ENCODE peak calls at places on chromosomes 12 and 14, in seven cellular contexts. One of them, this sample, is unnamed.

GRCh38 chr12:76237086-76237701 is 111.0 kb downstream of the BBS10 start:
- DNase-seq in astrocyte: no peak
- DNase-seq in right lobe of liver: no peak
- DNase-seq in lower leg skin: no peak
- DNase-seq in fibroblast of mammary gland: no peak
- DNase-seq in left ventricle myocardium inferior: no peak
- DNase-seq in astrocyte of the spinal cord: no peak
- DNase-seq in this sample: no peak

GRCh38 chr12:132263061-132263360 is 66.4 kb downstream of the GALNT9 start:
- DNase-seq in astrocyte: no peak
- DNase-seq in right lobe of liver: no peak
- DNase-seq in lower leg skin: no peak
- DNase-seq in fibroblast of mammary gland: no peak
- DNase-seq in left ventricle myocardium inferior: no peak
- DNase-seq in astrocyte of the spinal cord: no peak
- DNase-seq in this sample: no peak

GRCh38 chr12:57229041-57229633 is 374 bp upstream of the SHMT2 start:
- DNase-seq in astrocyte: no peak
- DNase-seq in right lobe of liver: no peak
- DNase-seq in lower leg skin: no peak
- DNase-seq in fibroblast of mammary gland: no peak
- DNase-seq in left ventricle myocardium inferior: no peak
- DNase-seq in astrocyte of the spinal cord: peak; percentile 13
- DNase-seq in this sample: no peak

GRCh38 chr14:71713061-71713850 is 219.0 kb upstream of the RGS6 start:
- DNase-seq in astrocyte: no peak
- DNase-seq in right lobe of liver: no peak
- DNase-seq in lower leg skin: no peak
- DNase-seq in fibroblast of mammary gland: peak; percentile 60
- DNase-seq in left ventricle myocardium inferior: no peak
- DNase-seq in astrocyte of the spinal cord: peak; percentile 49
- DNase-seq in this sample: no peak

GRCh38 chr14:102605026-102605425 is 12.6 kb downstream of the RCOR1 start:
- DNase-seq in astrocyte: no peak
- DNase-seq in right lobe of liver: no peak
- DNase-seq in lower leg skin: peak; percentile 46
- DNase-seq in fibroblast of mammary gland: no peak
- DNase-seq in left ventricle myocardium inferior: no peak
- DNase-seq in astrocyte of the spinal cord: no peak
- DNase-seq in this sample: peak; percentile 49

GRCh38 chr12:19761465-19761864 is 322.2 kb downstream of the AEBP2 start:
- DNase-seq in astrocyte: no peak
- DNase-seq in right lobe of liver: no peak
- DNase-seq in lower leg skin: no peak
- DNase-seq in fibroblast of mammary gland: no peak
- DNase-seq in left ventricle myocardium inferior: no peak
- DNase-seq in astrocyte of the spinal cord: no peak
- DNase-seq in this sample: no peak

GRCh38 chr14:100317897-100318808 is 5.0 kb upstream of the SLC25A47 start:
- DNase-seq in astrocyte: peak; percentile 14
- DNase-seq in right lobe of liver: peak; percentile 73
- DNase-seq in lower leg skin: no peak
- DNase-seq in fibroblast of mammary gland: peak; percentile 49
- DNase-seq in left ventricle myocardium inferior: peak; percentile 81
- DNase-seq in astrocyte of the spinal cord: peak; percentile 46
- DNase-seq in this sample: peak; percentile 66

GRCh38 chr12:107598906-107599305 is 86.7 kb upstream of the PWP1 start:
- DNase-seq in astrocyte: no peak
- DNase-seq in right lobe of liver: no peak
- DNase-seq in lower leg skin: no peak
- DNase-seq in fibroblast of mammary gland: no peak
- DNase-seq in left ventricle myocardium inferior: no peak
- DNase-seq in astrocyte of the spinal cord: no peak
- DNase-seq in this sample: no peak

DNA sequence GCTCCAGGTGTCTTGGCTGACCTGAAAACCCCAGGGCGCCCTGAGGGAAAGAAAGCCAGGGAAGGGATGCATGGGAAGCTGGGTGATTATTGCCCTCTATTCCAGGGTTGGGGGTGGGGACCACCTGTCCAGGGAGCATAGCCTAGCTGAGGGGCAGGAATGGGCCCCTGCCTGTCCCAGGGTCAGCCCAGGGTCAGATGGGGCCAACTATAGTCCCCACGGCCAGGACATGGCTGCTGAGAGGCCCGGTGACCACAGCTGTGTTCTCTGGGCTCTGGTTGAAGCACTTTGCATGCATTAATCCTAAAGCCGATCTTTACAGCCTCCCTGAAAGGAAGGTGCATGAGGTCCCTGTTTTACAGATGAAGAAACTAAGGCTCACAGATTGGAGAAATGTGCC is 30.1 kb upstream of the ZFP36L1 start:
- DNase-seq in astrocyte: no peak
- DNase-seq in right lobe of liver: no peak
- DNase-seq in lower leg skin: no peak
- DNase-seq in fibroblast of mammary gland: no peak
- DNase-seq in left ventricle myocardium inferior: no peak
- DNase-seq in astrocyte of the spinal cord: no peak
- DNase-seq in this sample: no peak
- TF ChIP-seq CTCF in astrocyte: no peak
- TF ChIP-seq CTCF in right lobe of liver: no peak
- TF ChIP-seq CTCF in lower leg skin: no peak
- TF ChIP-seq CTCF in fibroblast of mammary gland: no peak
- TF ChIP-seq CTCF in left ventricle myocardium inferior: no peak
- TF ChIP-seq CTCF in astrocyte of the spinal cord: no peak
- TF ChIP-seq CTCF in this sample: no peak

GRCh38 chr12:51323966-51324895 is at the start of gene BIN2:
- DNase-seq in astrocyte: no peak
- DNase-seq in right lobe of liver: peak; percentile 70
- DNase-seq in lower leg skin: no peak
- DNase-seq in fibroblast of mammary gland: no peak
- DNase-seq in left ventricle myocardium inferior: peak; percentile 56
- DNase-seq in astrocyte of the spinal cord: no peak
- DNase-seq in this sample: no peak
- H3K4me3 ChIP-seq in astrocyte: no peak within 1 kb of the TSS
- H3K4me3 ChIP-seq in right lobe of liver: peak within 1 kb of the TSS; percentile 39
- H3K4me3 ChIP-seq in lower leg skin: no peak within 1 kb of the TSS
- H3K4me3 ChIP-seq in fibroblast of mammary gland: no peak within 1 kb of the TSS
- H3K4me3 ChIP-seq in left ventricle myocardium inferior: peak within 1 kb of the TSS; percentile 35
- H3K4me3 ChIP-seq in astrocyte of the spinal cord: no peak within 1 kb of the TSS
- H3K4me3 ChIP-seq in this sample: no peak within 1 kb of the TSS

GRCh38 chr12:121579190-121579791 is 1.5 kb downstream of the KDM2B start:
- DNase-seq in astrocyte: no peak
- DNase-seq in right lobe of liver: peak; percentile 59
- DNase-seq in lower leg skin: no peak
- DNase-seq in fibroblast of mammary gland: no peak
- DNase-seq in left ventricle myocardium inferior: peak; percentile 29
- DNase-seq in astrocyte of the spinal cord: no peak
- DNase-seq in this sample: peak; percentile 11

GRCh38 chr12:121582583-121583333 is 1.9 kb upstream of the KDM2B start:
- DNase-seq in astrocyte: peak; percentile 61
- DNase-seq in right lobe of liver: no peak
- DNase-seq in lower leg skin: no peak
- DNase-seq in fibroblast of mammary gland: no peak
- DNase-seq in left ventricle myocardium inferior: no peak
- DNase-seq in astrocyte of the spinal cord: no peak
- DNase-seq in this sample: peak; percentile 45

GRCh38 chr12:121579981-121580868 is 598 bp downstream of the KDM2B start:
- DNase-seq in astrocyte: no peak
- DNase-seq in right lobe of liver: peak; percentile 77
- DNase-seq in lower leg skin: peak; percentile 53
- DNase-seq in fibroblast of mammary gland: peak; percentile 55
- DNase-seq in left ventricle myocardium inferior: peak; percentile 74
- DNase-seq in astrocyte of the spinal cord: peak; percentile 62
- DNase-seq in this sample: peak; percentile 62

GRCh38 chr12:121581681-121582439 is 1.0 kb upstream of the KDM2B start:
- DNase-seq in astrocyte: no peak
- DNase-seq in right lobe of liver: no peak
- DNase-seq in lower leg skin: no peak
- DNase-seq in fibroblast of mammary gland: peak; percentile 71
- DNase-seq in left ventricle myocardium inferior: peak; percentile 23
- DNase-seq in astrocyte of the spinal cord: peak; percentile 36
- DNase-seq in this sample: peak; percentile 44

GRCh38 chr12:121580959-121581680 is at the start of gene KDM2B:
- DNase-seq in astrocyte: peak; percentile 50
- DNase-seq in right lobe of liver: no peak
- DNase-seq in lower leg skin: peak; percentile 37
- DNase-seq in fibroblast of mammary gland: peak; percentile 61
- DNase-seq in left ventricle myocardium inferior: peak; percentile 21
- DNase-seq in astrocyte of the spinal cord: peak; percentile 60
- DNase-seq in this sample: peak; percentile 72
- TF ChIP-seq CTCF in astrocyte: no peak
- TF ChIP-seq CTCF in right lobe of liver: no peak
- TF ChIP-seq CTCF in lower leg skin: no peak
- TF ChIP-seq CTCF in fibroblast of mammary gland: no peak
- TF ChIP-seq CTCF in left ventricle myocardium inferior: no peak
- TF ChIP-seq CTCF in astrocyte of the spinal cord: no peak
- TF ChIP-seq CTCF in this sample: no peak

GRCh38 chr12:109714141-109714912 is 702 bp downstream of the FAM222A start:
- DNase-seq in astrocyte: peak; percentile 12
- DNase-seq in right lobe of liver: peak; percentile 77
- DNase-seq in lower leg skin: no peak
- DNase-seq in fibroblast of mammary gland: no peak
- DNase-seq in left ventricle myocardium inferior: peak; percentile 73
- DNase-seq in astrocyte of the spinal cord: peak; percentile 31
- DNase-seq in this sample: peak; percentile 42
- H3K4me3 ChIP-seq in astrocyte: peak overlapping the region; percentile 51
- H3K4me3 ChIP-seq in right lobe of liver: peak overlapping the region; percentile 58
- H3K4me3 ChIP-seq in lower leg skin: peak overlapping the region; percentile 39
- H3K4me3 ChIP-seq in fibroblast of mammary gland: peak overlapping the region; percentile 39
- H3K4me3 ChIP-seq in left ventricle myocardium inferior: peak overlapping the region; percentile 84
- H3K4me3 ChIP-seq in astrocyte of the spinal cord: peak overlapping the region; percentile 41
- H3K4me3 ChIP-seq in this sample: peak overlapping the region; percentile 54

DNA sequence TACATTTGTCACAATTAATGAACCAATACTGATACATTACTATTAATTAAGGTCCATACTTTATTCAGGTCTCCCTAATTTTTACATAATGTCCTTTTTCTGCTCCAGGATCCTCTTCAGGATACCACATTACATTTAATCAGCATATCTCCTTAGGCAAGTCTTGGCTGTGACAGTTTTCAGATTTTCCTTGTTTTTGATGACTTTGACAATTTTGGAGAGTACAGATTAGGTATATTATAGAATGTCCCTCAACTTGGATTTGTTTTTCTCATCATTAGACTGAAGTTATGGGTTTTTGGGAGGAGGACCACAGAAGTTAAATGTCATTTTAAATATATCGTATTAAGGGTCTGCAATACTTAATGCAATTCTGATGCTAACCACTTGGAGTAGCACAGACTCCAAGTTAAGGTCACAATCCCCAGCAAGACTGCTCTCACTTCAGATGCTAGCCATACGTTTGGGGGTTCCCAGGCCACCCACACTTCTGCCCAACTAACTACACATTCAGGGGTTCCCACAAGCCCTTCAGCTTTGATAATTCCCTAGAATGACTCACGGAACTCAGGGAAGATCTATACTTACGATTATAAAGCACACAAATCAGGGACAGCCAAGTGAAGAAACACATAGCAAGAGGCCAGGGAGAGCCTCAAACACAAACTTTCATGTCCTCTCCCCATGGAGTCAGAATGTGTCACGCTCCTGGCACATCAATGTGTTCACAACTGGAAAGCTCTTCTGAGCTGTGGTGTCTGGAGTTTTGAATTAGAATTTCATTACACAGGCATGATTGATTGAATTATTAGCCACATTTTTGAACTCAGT is 17.0 kb upstream of the NUBPL start:
- DNase-seq in astrocyte: no peak
- DNase-seq in right lobe of liver: no peak
- DNase-seq in lower leg skin: no peak
- DNase-seq in fibroblast of mammary gland: peak; percentile 26
- DNase-seq in left ventricle myocardium inferior: no peak
- DNase-seq in astrocyte of the spinal cord: peak; percentile 9
- DNase-seq in this sample: peak; percentile 32
- TF ChIP-seq CTCF in astrocyte: peak; percentile 25
- TF ChIP-seq CTCF in right lobe of liver: peak; percentile 8
- TF ChIP-seq CTCF in lower leg skin: no peak
- TF ChIP-seq CTCF in fibroblast of mammary gland: peak; percentile 37
- TF ChIP-seq CTCF in left ventricle myocardium inferior: peak; percentile 44
- TF ChIP-seq CTCF in astrocyte of the spinal cord: peak; percentile 39
- TF ChIP-seq CTCF in this sample: peak; percentile 47

GRCh38 chr14:76963366-76963765 is 65.1 kb downstream of the IRF2BPL start:
- DNase-seq in astrocyte: no peak
- DNase-seq in right lobe of liver: no peak
- DNase-seq in lower leg skin: no peak
- DNase-seq in fibroblast of mammary gland: no peak
- DNase-seq in left ventricle myocardium inferior: no peak
- DNase-seq in astrocyte of the spinal cord: no peak
- DNase-seq in this sample: no peak

GRCh38 chr14:76965232-76965631 is 63.3 kb downstream of the IRF2BPL start:
- DNase-seq in astrocyte: no peak
- DNase-seq in right lobe of liver: no peak
- DNase-seq in lower leg skin: no peak
- DNase-seq in fibroblast of mammary gland: no peak
- DNase-seq in left ventricle myocardium inferior: no peak
- DNase-seq in astrocyte of the spinal cord: no peak
- DNase-seq in this sample: no peak

GRCh38 chr14:76964695-76965094 is 63.8 kb downstream of the IRF2BPL start:
- DNase-seq in astrocyte: no peak
- DNase-seq in right lobe of liver: no peak
- DNase-seq in lower leg skin: no peak
- DNase-seq in fibroblast of mammary gland: no peak
- DNase-seq in left ventricle myocardium inferior: no peak
- DNase-seq in astrocyte of the spinal cord: no peak
- DNase-seq in this sample: no peak

GRCh38 chr14:76961631-76962302 is 66.7 kb downstream of the IRF2BPL start:
- DNase-seq in astrocyte: peak; percentile 98
- DNase-seq in right lobe of liver: peak; percentile 92
- DNase-seq in lower leg skin: peak; percentile 83
- DNase-seq in fibroblast of mammary gland: peak; percentile 94
- DNase-seq in left ventricle myocardium inferior: peak; percentile 85
- DNase-seq in astrocyte of the spinal cord: peak; percentile 100
- DNase-seq in this sample: peak; percentile 94

DNA sequence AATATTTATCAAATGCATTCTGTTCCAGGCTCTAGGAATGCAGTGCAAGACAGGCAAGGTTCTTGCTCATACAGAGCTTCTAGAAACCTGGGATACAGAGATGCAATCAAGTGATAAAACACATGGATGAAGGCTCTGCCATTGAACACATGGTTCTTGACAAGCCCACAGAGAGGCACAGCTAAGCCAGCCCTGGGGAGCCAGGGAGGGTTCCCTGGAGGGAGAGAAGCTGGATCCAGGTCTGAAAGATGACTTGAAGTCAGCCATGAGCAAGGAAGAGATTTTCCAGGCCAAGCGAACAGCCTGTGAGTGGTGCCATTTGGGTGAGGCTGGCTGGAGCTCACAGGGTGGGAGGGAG is 66.2 kb downstream of the IRF2BPL start:
- DNase-seq in astrocyte: no peak
- DNase-seq in right lobe of liver: no peak
- DNase-seq in lower leg skin: no peak
- DNase-seq in fibroblast of mammary gland: no peak
- DNase-seq in left ventricle myocardium inferior: no peak
- DNase-seq in astrocyte of the spinal cord: no peak
- DNase-seq in this sample: no peak
- H3K4me3 ChIP-seq in astrocyte: peak overlapping the region; percentile 47
- H3K4me3 ChIP-seq in right lobe of liver: peak overlapping the region; percentile 54
- H3K4me3 ChIP-seq in lower leg skin: peak overlapping the region; percentile 6
- H3K4me3 ChIP-seq in fibroblast of mammary gland: peak overlapping the region; percentile 34
- H3K4me3 ChIP-seq in left ventricle myocardium inferior: peak overlapping the region; percentile 66
- H3K4me3 ChIP-seq in astrocyte of the spinal cord: peak overlapping the region; percentile 22
- H3K4me3 ChIP-seq in this sample: peak overlapping the region; percentile 48

DNA sequence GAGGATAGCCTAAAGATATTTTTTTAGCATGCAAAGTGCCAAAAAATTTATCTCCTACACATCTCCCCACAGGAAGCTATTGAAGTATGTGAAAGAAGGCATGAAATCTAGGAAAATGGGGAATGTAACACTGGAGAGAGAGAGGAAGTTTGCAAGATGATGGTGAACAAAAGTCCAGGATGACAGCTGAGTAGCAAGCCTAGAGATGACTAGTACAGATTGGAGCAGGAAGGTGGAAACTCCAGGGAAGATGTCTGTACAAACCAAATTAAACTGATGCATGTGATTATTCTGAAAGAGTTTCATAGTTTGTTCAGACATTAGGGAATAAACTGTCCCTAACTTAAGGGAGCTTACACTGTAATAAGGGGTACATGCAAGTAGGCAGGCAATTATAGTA is 99.3 kb downstream of the RAD51B start:
- DNase-seq in astrocyte: peak; percentile 4
- DNase-seq in right lobe of liver: no peak
- DNase-seq in lower leg skin: no peak
- DNase-seq in fibroblast of mammary gland: no peak
- DNase-seq in left ventricle myocardium inferior: no peak
- DNase-seq in astrocyte of the spinal cord: no peak
- DNase-seq in this sample: no peak
- TF ChIP-seq CTCF in astrocyte: no peak
- TF ChIP-seq CTCF in right lobe of liver: no peak
- TF ChIP-seq CTCF in lower leg skin: no peak
- TF ChIP-seq CTCF in fibroblast of mammary gland: no peak
- TF ChIP-seq CTCF in left ventricle myocardium inferior: no peak
- TF ChIP-seq CTCF in astrocyte of the spinal cord: no peak
- TF ChIP-seq CTCF in this sample: no peak

This sample was measured in fibroblast of pulmonary artery.